ENCODE peak calls at places on chromosome 5, in four cellular contexts. K is neural crest cell, N is HFFc6, S is breast epithelium. Z is an unnamed sample.

GRCh38 chr5:135195267-135195603 is 161.2 kb upstream of the PITX1 start:
- DNase-seq in K (no peak), N (no peak), S (no peak), Z (no peak)

GRCh38 chr5:149616727-149617284 is 35.5 kb downstream of the ARHGEF37 start:
- DNase-seq in K (no peak), N (no peak), S (no peak), Z (no peak)

GRCh38 chr5:84213212-84213611 is 171.5 kb downstream of the EDIL3 start:
- DNase-seq in K (no peak), N (no peak), S (no peak), Z (no peak)

GRCh38 chr5:10594591-10595210 is 30.8 kb downstream of the ANKRD33B start:
- DNase-seq in K (no peak), N (no peak), S (no peak), Z (no peak)

GRCh38 chr5:148623741-148624140 is 30.6 kb downstream of the HTR4 start:
- DNase-seq in K (no peak), N (no peak), S (no peak), Z (no peak)

GRCh38 chr5:81519217-81519905 is 125.4 kb upstream of the ACOT12 start:
- DNase-seq in K (no peak), N (no peak), S (no peak), Z (no peak)

GRCh38 chr5:132457371-132458225 is 33.0 kb downstream of the IRF1 start:
- DNase-seq in K (no peak), N (peak; percentile 55), S (no peak), Z (no peak)

GRCh38 chr5:120151181-120151580 is 312.9 kb upstream of the PRR16 start:
- DNase-seq in K (no peak), N (no peak), S (no peak), Z (no peak)

GRCh38 chr5:175746851-175747250 is 89.0 kb downstream of the HRH2 start:
- DNase-seq in K (no peak), N (peak; percentile 8), S (no peak), Z (no peak)

GRCh38 chr5:150256416-150257064 is 33.0 kb downstream of the CAMK2A start:
- DNase-seq in K (no peak), N (no peak), S (no peak), Z (no peak)

GRCh38 chr5:91816674-91817073 is 433.6 kb upstream of the ARRDC3 start:
- DNase-seq in K (no peak), N (no peak), S (no peak), Z (no peak)

GRCh38 chr5:41831155-41831554 is 39.1 kb downstream of the OXCT1 start:
- DNase-seq in K (no peak), N (no peak), S (no peak), Z (no peak)

GRCh38 chr5:97085126-97085786 is 57.2 kb downstream of the LIX1 start:
- DNase-seq in K (no peak), N (no peak), S (no peak), Z (no peak)

GRCh38 chr5:143142596-143143435 is 260.7 kb downstream of the NR3C1 start:
- DNase-seq in K (no peak), N (no peak), S (no peak), Z (no peak)

GRCh38 chr5:170451764-170452365 is 52.0 kb upstream of the KCNIP1 start:
- DNase-seq in K (no peak), N (peak; percentile 7), S (no peak), Z (no peak)

GRCh38 chr5:59709346-59709821 is 184.1 kb downstream of the PDE4D start:
- DNase-seq in K (no peak), N (no peak), S (no peak), Z (no peak)

GRCh38 chr5:37882636-37883035 is 42.8 kb upstream of the GDNF start:
- DNase-seq in K (no peak), N (peak; percentile 55), S (no peak), Z (no peak)

GRCh38 chr5:160463775-160464465 is 42.3 kb downstream of the PTTG1 start:
- DNase-seq in K (no peak), N (peak; percentile 87), S (no peak), Z (no peak)

GRCh38 chr5:137997726-137998213 is 35.1 kb downstream of the FAM13B start:
- DNase-seq in K (no peak), N (no peak), S (no peak), Z (no peak)

GRCh38 chr5:76372320-76373054 is 30.6 kb upstream of the IQGAP2 start:
- DNase-seq in K (no peak), N (peak; percentile 95), S (peak; percentile 56), Z (no peak)

GRCh38 chr5:119382167-119382566 is 26.3 kb downstream of the TNFAIP8 start:
- DNase-seq in K (no peak), N (no peak), S (no peak), Z (no peak)

GRCh38 chr5:153256-153655 is 38.0 kb upstream of the LRRC14B start:
- DNase-seq in K (no peak), N (peak; percentile 88), S (no peak), Z (no peak)

GRCh38 chr5:152077-152476 is 39.2 kb upstream of the LRRC14B start:
- DNase-seq in K (no peak), N (no peak), S (no peak), Z (no peak)

GRCh38 chr5:147751-148150 is 43.5 kb upstream of the LRRC14B start:
- DNase-seq in K (no peak), N (no peak), S (no peak), Z (no peak)

GRCh38 chr5:145585-146323 is 45.5 kb upstream of the LRRC14B start:
- DNase-seq in K (no peak), N (no peak), S (no peak), Z (no peak)

GRCh38 chr5:149745-150450 is 41.4 kb upstream of the LRRC14B start:
- DNase-seq in K (no peak), N (no peak), S (no peak), Z (no peak)
- TF ChIP-seq CTCF in K (no peak), N (no peak), S (no peak), Z (no peak)

GRCh38 chr5:181087309-181087708 is 43.7 kb downstream of the OR2V1 start:
- DNase-seq in K (no peak), N (no peak), S (no peak), Z (no peak)

GRCh38 chr5:181092428-181092827 is 38.5 kb downstream of the OR2V1 start:
- DNase-seq in K (no peak), N (no peak), S (no peak), Z (no peak)

GRCh38 chr5:181084631-181085195 is 44.6 kb downstream of the BTNL9 start:
- DNase-seq in K (no peak), N (no peak), S (no peak), Z (no peak)

GRCh38 chr5:181086410-181087229 is 44.3 kb downstream of the OR2V1 start:
- DNase-seq in K (no peak), N (no peak), S (no peak), Z (no peak)

DNA sequence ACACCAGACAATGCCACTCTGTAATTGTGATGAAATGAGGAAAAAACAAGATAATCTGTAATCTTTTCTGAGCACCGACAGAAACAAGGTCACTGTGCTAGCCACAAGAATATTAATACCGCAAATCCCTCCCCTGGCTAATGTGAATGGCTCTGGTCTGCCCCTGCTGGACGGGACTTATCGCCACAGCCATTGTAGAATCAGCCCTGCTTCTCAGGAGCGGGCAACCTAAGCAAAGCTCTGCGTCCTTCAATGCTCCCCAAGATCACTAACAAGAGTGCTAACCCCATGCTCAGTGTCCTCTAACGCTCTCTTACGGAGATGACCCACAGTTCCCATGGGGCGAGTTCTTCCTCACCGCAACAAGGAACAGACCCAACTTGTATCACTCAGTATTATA is 42.7 kb downstream of the OR2V1 start:
- DNase-seq in K (no peak), N (no peak), S (no peak), Z (no peak)
- TF ChIP-seq CTCF in K (peak; percentile 56), N (peak; percentile 56), S (no peak), Z (no peak)

GRCh38 chr5:128850049-128850448 is 115.2 kb upstream of the SLC27A6 start:
- DNase-seq in K (no peak), N (no peak), S (no peak), Z (no peak)

GRCh38 chr5:128838631-128839030 is 126.7 kb upstream of the SLC27A6 start:
- DNase-seq in K (no peak), N (no peak), S (no peak), Z (no peak)

GRCh38 chr5:128842241-128842640 is 123.0 kb upstream of the SLC27A6 start:
- DNase-seq in K (no peak), N (no peak), S (no peak), Z (no peak)

GRCh38 chr5:128844354-128844923 is 120.8 kb upstream of the SLC27A6 start:
- DNase-seq in K (no peak), N (peak; percentile 6), S (no peak), Z (no peak)
- TF ChIP-seq CTCF in K (peak; percentile 73), N (peak; percentile 77), S (no peak), Z (no peak)

DNA sequence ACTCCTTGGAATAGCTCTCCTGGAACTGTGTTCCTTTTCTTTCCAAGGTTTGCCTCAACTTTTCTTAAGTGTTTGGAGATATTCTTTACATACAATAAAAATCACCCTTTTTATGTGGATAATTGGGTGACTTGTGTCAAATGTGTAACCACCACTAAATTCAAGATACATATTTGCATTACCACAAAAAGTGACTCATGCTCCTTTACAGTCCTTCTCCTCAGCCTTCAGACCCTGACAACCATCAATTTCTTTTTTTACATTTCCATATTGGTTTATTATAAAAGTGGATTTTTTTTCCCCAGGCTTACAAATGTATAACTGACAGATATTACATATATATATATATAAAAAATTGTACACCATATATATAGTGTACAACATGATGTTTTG is 372.0 kb upstream of the KCNN2 start:
- DNase-seq in K (no peak), N (no peak), S (no peak), Z (no peak)
- TF ChIP-seq CTCF in K (no peak), N (no peak), S (no peak), Z (no peak)

DNA sequence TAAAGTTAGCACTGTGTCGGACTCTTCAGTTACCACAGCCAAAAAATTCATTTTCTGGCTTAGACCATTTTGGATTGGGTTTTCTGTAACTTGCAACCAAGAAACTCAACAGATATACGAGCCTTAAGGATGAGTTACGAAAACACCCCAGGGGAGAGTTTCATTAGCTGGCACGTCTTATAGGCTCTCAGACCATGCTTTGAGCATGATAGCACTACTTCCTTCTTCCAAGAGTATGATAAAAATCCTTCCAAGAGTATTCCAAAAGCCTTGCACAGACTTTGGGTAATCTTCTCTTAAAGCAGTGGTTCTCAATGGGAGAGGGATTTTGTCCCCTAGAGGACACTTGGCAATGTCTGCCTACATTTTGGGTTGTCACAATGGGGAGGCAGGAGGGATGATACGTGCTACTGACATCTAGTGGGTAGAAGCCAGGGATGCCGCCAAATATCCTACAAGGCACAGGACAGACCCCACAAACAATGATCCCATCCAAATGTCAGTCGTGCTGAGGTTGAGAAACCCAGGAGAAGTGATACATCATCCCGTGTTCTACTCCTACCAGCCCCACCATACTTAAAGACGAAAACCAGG is 64.8 kb downstream of the SMIM23 start:
- DNase-seq in K (no peak), N (no peak), S (no peak), Z (no peak)
- TF ChIP-seq CTCF in K (peak; percentile 59), N (peak; percentile 58), S (no peak), Z (no peak)

GRCh38 chr5:14135621-14136020 is 7.5 kb upstream of the TRIO start:
- DNase-seq in K (no peak), N (no peak), S (no peak), Z (no peak)
- TF ChIP-seq CTCF in K (no peak), N (no peak), S (no peak), Z (no peak)

GRCh38 chr5:141199359-141200235 is at the start of gene PCDHB11:
- DNase-seq in K (no peak), N (no peak), S (no peak), Z (no peak)
- TF ChIP-seq CTCF in K (peak; percentile 50), N (peak; percentile 66), S (no peak), Z (no peak)

GRCh38 chr5:141883948-141884318 is 5.7 kb upstream of the PCDH1 start:
- DNase-seq in K (no peak), N (no peak), S (no peak), Z (no peak)

GRCh38 chr5:141889282-141889871 is 11.2 kb upstream of the PCDH1 start:
- DNase-seq in K (no peak), N (no peak), S (no peak), Z (no peak)
- TF ChIP-seq CTCF in K (no peak), N (peak; percentile 69), S (no peak), Z (no peak)